ENCODE peak calls at places on chromosomes 11 and 22, in six cellular contexts. K is Caco-2; P is adrenal gland; W is prostate gland; U is CD8-positive, alpha-beta T cell; H is lower lobe of right lung. S is an unnamed sample.

GRCh38 chr11:118910309-118911112 is 15.2 kb downstream of the BCL9L start:
- DNase-seq in H (peak; percentile 87), K (peak; percentile 95), P (peak; percentile 94), W (peak; percentile 82), U (no peak), S (no peak)

GRCh38 chr11:26575946-26576345 is 3.9 kb upstream of the MUC15 start:
- DNase-seq in H (no peak), P (no peak), U (no peak), W (no peak), K (no peak), S (no peak)

GRCh38 chr11:118200901-118201680 is 23.7 kb downstream of the JAML start:
- DNase-seq in W (no peak), U (no peak), K (no peak), P (no peak), H (no peak), S (no peak)

GRCh38 chr22:38462960-38463784 is 4.7 kb upstream of the KDELR3 start:
- DNase-seq in W (no peak), K (no peak), U (no peak), P (no peak), H (no peak), S (no peak)

GRCh38 chr11:12692238-12693074 is 18.2 kb downstream of the TEAD1 start:
- DNase-seq in U (no peak), H (peak; percentile 77), P (peak; percentile 98), W (peak; percentile 87), K (peak; percentile 86), S (no peak)

GRCh38 chr22:25386538-25386884 is 167.1 kb downstream of the CRYBB2 start:
- DNase-seq in P (no peak), U (no peak), H (no peak), W (no peak), K (no peak), S (no peak)

GRCh38 chr11:93831343-93832082 is 18.9 kb downstream of the VSTM5 start:
- DNase-seq in H (no peak), K (no peak), P (no peak), U (no peak), W (no peak), S (no peak)

GRCh38 chr11:416757-417621 is 2.2 kb upstream of the SIGIRR start:
- DNase-seq in P (no peak), W (peak; percentile 48), U (peak; percentile 54), K (peak; percentile 87), H (peak; percentile 85), S (no peak)

GRCh38 chr11:77308838-77309237 is 7.4 kb upstream of the GDPD4 start:
- DNase-seq in U (no peak), W (no peak), P (no peak), K (no peak), H (no peak), S (no peak)

GRCh38 chr11:132037961-132038360 is 667.5 kb downstream of the NTM start:
- DNase-seq in H (no peak), P (no peak), K (no peak), W (no peak), U (no peak), S (no peak)

GRCh38 chr11:103031834-103032233 is 60.1 kb downstream of the DCUN1D5 start:
- DNase-seq in P (no peak), W (no peak), K (no peak), U (no peak), H (no peak), S (no peak)

GRCh38 chr11:129414144-129414876 is 38.7 kb downstream of the BARX2 start:
- DNase-seq in K (no peak), W (no peak), U (no peak), P (no peak), H (no peak), S (no peak)

GRCh38 chr11:93689166-93689734 is 27.8 kb downstream of the CEP295 start:
- DNase-seq in H (no peak), P (no peak), K (no peak), U (no peak), W (no peak), S (no peak)

GRCh38 chr22:21652010-21652546 is 10.0 kb downstream of the SDF2L1 start:
- DNase-seq in P (peak; percentile 92), U (peak; percentile 74), H (peak; percentile 91), W (peak; percentile 87), K (peak; percentile 92), S (peak; percentile 90)

GRCh38 chr11:80156062-80156461 is 715.2 kb upstream of the TENM4 start:
- DNase-seq in H (no peak), P (no peak), U (no peak), K (no peak), W (no peak), S (no peak)

GRCh38 chr22:20316844-20317401 is 2.9 kb downstream of the DGCR6L start:
- DNase-seq in P (no peak), H (no peak), K (no peak), U (no peak), W (no peak), S (no peak)

GRCh38 chr22:26725012-26725676 is 67.8 kb downstream of the MIAT start:
- DNase-seq in P (no peak), K (no peak), U (no peak), H (no peak), W (no peak), S (no peak)

GRCh38 chr11:28632338-28632737 is 524.1 kb downstream of the METTL15 start:
- DNase-seq in K (no peak), U (no peak), W (no peak), H (no peak), P (no peak), S (no peak)

DNA sequence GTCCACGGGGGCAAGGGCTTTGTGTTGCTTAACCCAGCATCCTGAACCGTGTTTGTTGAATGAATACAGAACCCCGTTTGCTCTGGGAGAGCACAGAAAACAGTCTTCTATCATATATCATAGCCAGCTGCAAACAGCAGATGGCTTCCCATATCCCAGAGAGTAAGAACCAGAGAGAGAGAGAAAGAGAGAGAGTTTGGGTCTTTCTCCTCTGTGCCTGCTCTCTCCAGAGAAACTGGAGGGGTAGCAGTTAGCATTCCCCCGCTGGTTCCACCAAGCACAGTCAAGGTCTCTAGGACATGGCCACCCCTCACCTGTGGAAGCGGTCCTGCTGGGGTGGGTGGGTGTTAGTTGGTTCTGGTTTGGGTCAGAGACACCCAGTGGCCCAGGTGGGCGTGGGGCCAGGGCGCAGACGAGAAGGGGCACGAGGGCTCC is 487 bp upstream of the TIMP3 start:
- DNase-seq in H (no peak), U (no peak), W (no peak), P (no peak), K (no peak), S (no peak)
- H3K4me3 ChIP-seq in H (peak overlapping the region; percentile 77), U (no peak overlapping the region), W (peak overlapping the region; percentile 70), P (no peak overlapping the region), K (peak overlapping the region; percentile 94), S (no peak overlapping the region)

DNA sequence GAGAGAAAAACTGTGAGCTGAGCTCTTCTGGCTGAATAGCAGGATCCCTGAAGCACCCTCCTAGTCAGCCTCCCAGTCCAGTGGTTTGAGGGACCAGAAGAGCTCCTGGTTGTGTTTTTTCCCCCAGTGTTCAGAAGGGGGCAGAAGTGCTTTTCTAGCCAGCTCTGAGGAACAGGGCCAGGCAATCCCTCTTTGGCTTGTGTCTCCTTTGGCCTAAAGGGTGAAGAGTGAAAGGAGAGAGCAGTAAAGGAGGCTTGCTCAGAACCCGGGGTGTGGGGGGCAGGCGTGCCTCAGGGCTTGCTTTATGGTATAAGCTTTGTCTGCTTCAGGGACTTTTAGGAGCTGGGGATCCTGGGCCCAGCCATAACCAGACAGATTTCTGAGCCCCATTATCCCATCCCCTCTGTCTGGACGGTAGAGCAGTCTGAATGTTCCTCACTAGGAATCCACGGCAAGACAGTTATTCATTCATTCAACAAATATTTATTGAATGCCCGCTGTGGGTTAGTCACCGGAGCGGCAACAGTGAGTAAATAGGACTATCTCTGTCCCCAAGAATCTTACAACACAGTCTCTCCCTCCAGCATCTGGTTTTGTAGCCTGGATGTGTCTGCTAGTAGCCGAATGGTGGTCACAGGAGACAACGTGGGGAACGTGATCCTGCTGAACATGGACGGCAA is 14.5 kb downstream of the ACP2 start:
- DNase-seq in W (no peak), P (peak; percentile 59), H (no peak), K (no peak), U (no peak), S (no peak)
- TF ChIP-seq CTCF in W (peak; percentile 24), P (peak; percentile 26), H (peak; percentile 24), K (peak; percentile 50), U (no peak), S (peak; percentile 9)

DNA sequence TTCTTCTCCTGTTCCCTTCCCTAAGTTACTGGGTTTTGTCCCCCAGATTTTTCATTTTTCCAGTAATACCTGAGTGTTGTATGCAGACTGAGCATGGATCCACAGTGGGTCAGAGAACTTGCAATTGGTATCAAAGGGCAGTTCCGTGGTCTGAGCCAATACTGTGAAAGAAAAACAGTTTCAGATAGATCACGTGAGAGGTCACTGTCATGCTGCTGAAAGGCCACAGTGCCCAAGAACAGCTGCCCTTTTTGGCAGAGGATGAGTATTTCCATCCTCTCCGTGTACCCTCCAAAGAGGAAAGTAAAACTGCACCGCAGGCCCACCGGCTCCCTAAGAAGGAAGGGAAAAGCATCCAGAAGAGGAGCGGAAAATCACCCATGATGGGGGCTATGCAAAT is 73.0 kb upstream of the TBCEL start:
- DNase-seq in K (no peak), U (no peak), W (no peak), P (no peak), H (no peak), S (no peak)
- H3K27me3 ChIP-seq in K (peaks cover 1% of the 10 kb centered on the region), U (peaks cover 5% of the 10 kb centered on the region), W (no peaks in the 10 kb centered on the region), P (no peaks in the 10 kb centered on the region), H (no peaks in the 10 kb centered on the region), S (no peaks in the 10 kb centered on the region)

GRCh38 chr11:68841718-68842426 is at the start of gene CPT1A:
- DNase-seq in P (peak; percentile 81), W (peak; percentile 78), U (peak; percentile 62), K (peak; percentile 74), H (peak; percentile 86), S (peak; percentile 82)

GRCh38 chr11:68839953-68840641 is 1.6 kb downstream of the CPT1A start:
- DNase-seq in K (no peak), H (no peak), U (no peak), W (no peak), P (peak; percentile 38), S (peak; percentile 42)

GRCh38 chr11:68839054-68839865 is 2.5 kb downstream of the CPT1A start:
- DNase-seq in H (peak; percentile 97), U (peak; percentile 98), P (peak; percentile 96), K (peak; percentile 95), W (peak; percentile 96), S (peak; percentile 90)

GRCh38 chr11:68842427-68843051 is 823 bp upstream of the CPT1A start:
- DNase-seq in U (no peak), W (no peak), H (no peak), P (no peak), K (no peak), S (no peak)

DNA sequence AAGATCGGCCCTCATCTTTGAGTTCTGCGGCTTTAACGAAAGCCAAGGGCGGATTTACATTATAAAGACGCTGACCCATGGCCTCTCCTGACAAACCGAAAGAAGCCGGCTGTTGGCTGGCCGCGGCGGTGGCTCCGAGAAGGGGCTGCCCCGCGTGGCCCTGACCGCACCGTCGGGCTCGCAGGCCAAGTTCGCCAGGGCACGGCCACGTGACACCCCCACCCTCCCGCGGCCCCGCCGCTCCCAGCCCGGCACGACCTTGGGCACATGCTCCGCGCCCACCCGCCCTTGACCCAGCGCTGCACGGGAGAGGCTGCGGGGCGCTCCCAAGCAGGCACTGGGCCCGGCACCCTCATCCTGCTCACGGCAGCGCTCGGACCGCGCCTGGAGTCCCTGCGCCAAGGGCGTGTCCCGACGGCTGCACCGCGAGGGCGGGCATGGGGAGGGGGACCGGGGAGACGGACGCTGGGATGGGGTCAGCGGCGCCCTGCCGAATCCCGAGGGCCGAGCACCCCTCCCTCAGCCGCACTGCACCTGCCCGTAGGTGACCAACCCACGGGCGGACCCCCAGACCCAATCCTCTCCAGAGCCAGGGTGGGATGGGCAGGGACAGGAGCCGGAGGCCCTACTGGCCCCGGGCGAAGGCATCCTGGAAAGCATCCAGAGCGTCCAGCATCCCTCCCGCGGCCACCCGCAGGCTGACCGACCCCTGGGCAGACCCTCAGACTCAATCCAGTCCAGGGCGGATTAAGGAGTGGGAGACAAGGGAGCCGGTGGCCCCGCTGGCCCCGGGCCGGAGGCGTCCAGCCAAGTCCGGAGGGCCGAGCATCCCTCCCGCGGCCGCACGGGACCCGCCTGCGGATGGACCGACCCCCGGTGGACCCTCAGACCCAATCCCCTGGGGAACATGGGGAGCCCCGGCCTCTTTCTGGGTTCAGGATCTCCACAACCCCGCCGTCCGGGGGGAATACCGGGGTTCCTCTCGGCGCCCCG is 759 bp downstream of the CPT1A start:
- DNase-seq in W (peak; percentile 39), K (no peak), P (peak; percentile 83), U (no peak), H (peak; percentile 77), S (peak; percentile 52)
- H3K4me3 ChIP-seq in W (peak overlapping the region; percentile 51), K (peak overlapping the region; percentile 32), P (no peak overlapping the region), U (peak overlapping the region; percentile 63), H (peak overlapping the region; percentile 97), S (peak overlapping the region; percentile 62)

S was measured in GM06990.